ENCODE peak calls at places on chromosomes 6 and 20, in four cellular contexts. I is GM12878, A is H1, K is HepG2. Q is an unnamed sample.
A peak's percentile ranks its signal among the peaks of the same experiment; 100 is the strongest.

GRCh38 chr20:8875586-8875985 is 193.3 kb upstream of the PLCB4 start:
- DNase-seq in I (no peak), A (no peak), K (no peak), Q (no peak)

GRCh38 chr6:81204741-81205140 is 547.7 kb downstream of the TENT5A start:
- DNase-seq in I (no peak), A (no peak), K (no peak), Q (no peak)

GRCh38 chr20:41138527-41139226 is 1.3 kb downstream of the PLCG1 start:
- DNase-seq in I (no peak), A (no peak), K (peak; percentile 40), Q (no peak)

GRCh38 chr20:20875716-20876115 is 163.3 kb upstream of the RALGAPA2 start:
- DNase-seq in I (no peak), A (no peak), K (no peak), Q (no peak)

GRCh38 chr6:80674669-80675068 is 568.2 kb downstream of the BCKDHB start:
- DNase-seq in I (no peak), A (no peak), K (no peak), Q (no peak)

GRCh38 chr20:31543966-31544598 is 29.8 kb downstream of the HM13 start:
- DNase-seq in I (no peak), A (no peak), K (no peak), Q (no peak)

GRCh38 chr6:797479-798077 is 104.6 kb upstream of the EXOC2 start:
- DNase-seq in I (no peak), A (no peak), K (peak; percentile 45), Q (peak; percentile 39)

GRCh38 chr20:152131-152530 is 5.1 kb upstream of the DEFB127 start:
- DNase-seq in I (no peak), A (no peak), K (no peak), Q (no peak)

GRCh38 chr6:121435444-121436069 is at the start of gene GJA1:
- DNase-seq in I (no peak), A (peak; percentile 67), K (no peak), Q (peak; percentile 57)

GRCh38 chr6:34730006-34730405 is 27.3 kb upstream of the SNRPC start:
- DNase-seq in I (no peak), A (no peak), K (no peak), Q (no peak)

GRCh38 chr20:62423326-62423706 is 4.0 kb downstream of the RBBP8NL start:
- DNase-seq in I (no peak), A (no peak), K (no peak), Q (no peak)
- TF ChIP-seq SUZ12 in I (no peak), A (no peak), K (no peak), Q (no peak)

GRCh38 chr6:96554559-96554958 is 8.4 kb upstream of the FHL5 start:
- DNase-seq in I (no peak), A (no peak), K (no peak), Q (no peak)
- TF ChIP-seq ZNF274 in I (no peak), A (no peak), K (no peak), Q (no peak)

GRCh38 chr20:38245753-38246152 is 14.8 kb downstream of the KIAA1755 start:
- DNase-seq in I (no peak), A (no peak), K (no peak), Q (no peak)

GRCh38 chr20:38249536-38250310 is 10.8 kb downstream of the KIAA1755 start:
- DNase-seq in I (no peak), A (no peak), K (no peak), Q (no peak)

GRCh38 chr20:38243617-38244016 is 16.9 kb downstream of the KIAA1755 start:
- DNase-seq in I (no peak), A (no peak), K (no peak), Q (no peak)

GRCh38 chr20:38247166-38247509 is 13.4 kb downstream of the KIAA1755 start:
- DNase-seq in I (no peak), A (no peak), K (no peak), Q (no peak)

DNA sequence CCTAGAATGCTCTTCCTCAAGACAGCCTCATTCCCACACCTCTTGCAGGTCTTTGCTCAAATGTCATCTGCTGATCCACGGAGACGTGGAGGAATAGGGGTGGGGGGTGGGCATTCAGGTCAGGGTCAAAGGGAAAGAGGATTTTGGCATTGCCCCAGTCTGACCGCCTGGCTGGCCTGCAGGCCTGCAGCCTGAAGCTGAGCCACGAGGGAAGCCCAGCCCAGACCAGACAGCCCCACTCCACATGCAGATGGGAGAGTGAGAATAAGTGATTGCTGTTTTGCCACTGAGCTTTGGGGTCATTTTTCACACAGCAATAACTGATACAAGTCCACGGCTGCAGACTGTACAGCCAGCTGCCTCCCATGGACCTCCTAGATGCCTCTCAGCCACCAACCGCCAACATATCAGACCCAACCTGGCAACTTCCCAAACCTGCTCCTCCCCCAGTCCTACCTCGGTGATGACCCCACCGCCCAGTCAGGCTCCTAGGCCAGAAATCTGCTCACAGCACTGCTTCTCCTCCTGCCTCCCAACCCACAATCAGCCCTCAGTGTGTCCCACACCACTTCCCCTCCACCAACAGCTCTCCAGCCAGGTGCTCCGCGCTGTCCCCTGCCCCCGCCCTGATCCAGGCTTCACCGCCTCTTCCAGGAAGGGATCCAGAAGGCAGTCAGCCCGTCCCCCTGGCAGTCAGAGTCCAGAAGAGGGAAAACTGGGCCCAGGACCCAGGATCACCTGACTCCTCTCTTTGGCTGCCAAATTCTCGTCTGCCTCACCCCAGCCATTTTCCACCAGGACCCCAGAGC is 14.0 kb downstream of the KIAA1755 start:
- DNase-seq in I (no peak), A (no peak), K (no peak), Q (no peak)
- TF ChIP-seq SUZ12 in I (no peak), A (no peak), K (no peak), Q (no peak)

GRCh38 chr6:161644521-161644920 is 370.7 kb upstream of the AGPAT4 start:
- DNase-seq in I (no peak), A (no peak), K (no peak), Q (no peak)
- TF ChIP-seq ZNF274 in I (no peak), A (no peak), K (no peak), Q (no peak)

GRCh38 chr6:3325210-3325609 is 66.5 kb downstream of the PSMG4 start:
- DNase-seq in I (no peak), A (no peak), K (no peak), Q (no peak)

GRCh38 chr6:3323148-3323547 is 64.4 kb downstream of the PSMG4 start:
- DNase-seq in I (no peak), A (no peak), K (no peak), Q (no peak)

GRCh38 chr6:3323696-3324261 is 65.0 kb downstream of the PSMG4 start:
- DNase-seq in I (no peak), A (no peak), K (no peak), Q (no peak)

GRCh38 chr6:3326179-3326971 is 67.6 kb downstream of the PSMG4 start:
- DNase-seq in I (no peak), A (no peak), K (no peak), Q (no peak)

GRCh38 chr6:3324262-3324942 is 65.7 kb downstream of the PSMG4 start:
- DNase-seq in I (peak; percentile 48), A (no peak), K (peak; percentile 17), Q (no peak)
- TF ChIP-seq SUZ12 in I (no peak), A (no peak), K (no peak), Q (no peak)